ENCODE peak calls at places on chromosomes 16 and 17, in eight cellular contexts. One of them, this sample, is unnamed.

GRCh38 chr16:52521570-52521969 is 25.4 kb downstream of the TOX3 start:
- DNase-seq in AG04449: no peak
- DNase-seq in BE2C: no peak
- DNase-seq in uterus: no peak
- DNase-seq in endodermal cell: no peak
- DNase-seq in WTC11: no peak
- DNase-seq in Caco-2: no peak
- DNase-seq in HFFc6: no peak
- DNase-seq in this sample: no peak

GRCh38 chr16:14284930-14285541 is 213.9 kb downstream of the MRTFB start:
- DNase-seq in uterus: no peak
- DNase-seq in endodermal cell: no peak
- DNase-seq in AG04449: no peak
- DNase-seq in HFFc6: peak; percentile 61
- DNase-seq in Caco-2: peak; percentile 66
- DNase-seq in BE2C: peak; percentile 67
- DNase-seq in WTC11: peak; percentile 68
- DNase-seq in this sample: no peak

GRCh38 chr16:85564277-85565051 is 48.7 kb upstream of the GSE1 start:
- DNase-seq in WTC11: no peak
- DNase-seq in Caco-2: no peak
- DNase-seq in AG04449: no peak
- DNase-seq in uterus: no peak
- DNase-seq in BE2C: no peak
- DNase-seq in HFFc6: no peak
- DNase-seq in endodermal cell: no peak
- DNase-seq in this sample: no peak

GRCh38 chr16:84617068-84617630 is 729 bp downstream of the COTL1 start:
- DNase-seq in WTC11: peak; percentile 46
- DNase-seq in uterus: peak; percentile 40
- DNase-seq in endodermal cell: peak; percentile 80
- DNase-seq in HFFc6: no peak
- DNase-seq in Caco-2: no peak
- DNase-seq in AG04449: no peak
- DNase-seq in BE2C: no peak
- DNase-seq in this sample: no peak

GRCh38 chr16:84925092-84925772 is 86.1 kb downstream of the ZDHHC7 start:
- DNase-seq in endodermal cell: peak; percentile 90
- DNase-seq in AG04449: no peak
- DNase-seq in Caco-2: peak; percentile 76
- DNase-seq in HFFc6: no peak
- DNase-seq in BE2C: peak; percentile 66
- DNase-seq in WTC11: peak; percentile 94
- DNase-seq in uterus: peak; percentile 65
- DNase-seq in this sample: peak; percentile 80

GRCh38 chr16:3554351-3554928 is 22.8 kb downstream of the NLRC3 start:
- DNase-seq in WTC11: no peak
- DNase-seq in Caco-2: no peak
- DNase-seq in uterus: no peak
- DNase-seq in AG04449: no peak
- DNase-seq in BE2C: no peak
- DNase-seq in endodermal cell: no peak
- DNase-seq in HFFc6: no peak
- DNase-seq in this sample: no peak

GRCh38 chr17:81492202-81492601 is 20.4 kb downstream of the ACTG1 start:
- DNase-seq in AG04449: no peak
- DNase-seq in Caco-2: no peak
- DNase-seq in uterus: no peak
- DNase-seq in endodermal cell: no peak
- DNase-seq in WTC11: no peak
- DNase-seq in HFFc6: no peak
- DNase-seq in BE2C: no peak
- DNase-seq in this sample: no peak

GRCh38 chr16:68644715-68645493 is at the start of gene CDH3:
- DNase-seq in AG04449: no peak
- DNase-seq in HFFc6: no peak
- DNase-seq in BE2C: no peak
- DNase-seq in Caco-2: peak; percentile 93
- DNase-seq in WTC11: peak; percentile 94
- DNase-seq in endodermal cell: peak; percentile 97
- DNase-seq in uterus: peak; percentile 57
- DNase-seq in this sample: no peak

DNA sequence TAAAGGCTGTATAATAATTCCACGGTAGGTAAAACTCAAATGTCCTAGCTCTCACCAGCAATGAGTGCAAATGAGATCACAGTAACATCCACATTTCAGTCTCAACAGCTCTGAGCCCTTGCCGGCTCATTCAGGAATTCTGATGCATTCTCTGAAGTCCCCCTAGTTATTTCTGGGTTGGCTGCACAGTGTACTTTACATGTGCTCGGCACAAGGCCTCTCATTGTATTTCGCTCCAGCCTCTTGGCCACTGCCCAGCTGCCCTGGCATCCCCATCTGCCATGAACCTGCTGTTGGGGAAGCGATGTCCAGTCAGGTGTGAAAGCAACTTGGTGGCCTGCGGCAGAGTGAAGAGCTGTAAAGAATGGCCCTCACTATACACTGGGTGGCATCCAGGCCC is 14.3 kb downstream of the PRCD start:
- DNase-seq in WTC11: no peak
- DNase-seq in endodermal cell: no peak
- DNase-seq in AG04449: no peak
- DNase-seq in Caco-2: no peak
- DNase-seq in BE2C: no peak
- DNase-seq in uterus: no peak
- DNase-seq in HFFc6: no peak
- DNase-seq in this sample: no peak
- TF ChIP-seq CTCF in WTC11: no peak
- TF ChIP-seq CTCF in endodermal cell: no peak
- TF ChIP-seq CTCF in AG04449: no peak
- TF ChIP-seq CTCF in Caco-2: no peak
- TF ChIP-seq CTCF in BE2C: no peak
- TF ChIP-seq CTCF in uterus: no peak
- TF ChIP-seq CTCF in HFFc6: no peak
- TF ChIP-seq CTCF in this sample: no peak

GRCh38 chr17:12545877-12546513 is 119.7 kb upstream of the MYOCD start:
- DNase-seq in Caco-2: no peak
- DNase-seq in BE2C: peak; percentile 5
- DNase-seq in endodermal cell: peak; percentile 89
- DNase-seq in uterus: no peak
- DNase-seq in HFFc6: peak; percentile 68
- DNase-seq in AG04449: no peak
- DNase-seq in WTC11: peak; percentile 49
- DNase-seq in this sample: no peak

GRCh38 chr17:12547829-12548228 is 117.9 kb upstream of the MYOCD start:
- DNase-seq in AG04449: no peak
- DNase-seq in Caco-2: no peak
- DNase-seq in endodermal cell: no peak
- DNase-seq in uterus: no peak
- DNase-seq in HFFc6: no peak
- DNase-seq in BE2C: no peak
- DNase-seq in WTC11: no peak
- DNase-seq in this sample: no peak

GRCh38 chr17:12549499-12549901 is 116.2 kb upstream of the MYOCD start:
- DNase-seq in BE2C: no peak
- DNase-seq in Caco-2: no peak
- DNase-seq in AG04449: peak; percentile 72
- DNase-seq in WTC11: no peak
- DNase-seq in uterus: no peak
- DNase-seq in HFFc6: peak; percentile 71
- DNase-seq in endodermal cell: peak; percentile 63
- DNase-seq in this sample: no peak

GRCh38 chr17:12548558-12548957 is 117.1 kb upstream of the MYOCD start:
- DNase-seq in Caco-2: no peak
- DNase-seq in HFFc6: no peak
- DNase-seq in WTC11: no peak
- DNase-seq in uterus: no peak
- DNase-seq in BE2C: no peak
- DNase-seq in endodermal cell: no peak
- DNase-seq in AG04449: no peak
- DNase-seq in this sample: no peak

GRCh38 chr17:12546983-12547382 is 118.7 kb upstream of the MYOCD start:
- DNase-seq in Caco-2: no peak
- DNase-seq in endodermal cell: no peak
- DNase-seq in WTC11: no peak
- DNase-seq in AG04449: no peak
- DNase-seq in HFFc6: no peak
- DNase-seq in BE2C: no peak
- DNase-seq in uterus: no peak
- DNase-seq in this sample: no peak
- TF ChIP-seq CTCF in Caco-2: no peak
- TF ChIP-seq CTCF in endodermal cell: no peak
- TF ChIP-seq CTCF in WTC11: no peak
- TF ChIP-seq CTCF in AG04449: no peak
- TF ChIP-seq CTCF in HFFc6: peak; percentile 56
- TF ChIP-seq CTCF in BE2C: no peak
- TF ChIP-seq CTCF in uterus: no peak
- TF ChIP-seq CTCF in this sample: no peak

GRCh38 chr17:74343526-74344284 is 17.7 kb downstream of the KIF19 start:
- DNase-seq in uterus: no peak
- DNase-seq in AG04449: no peak
- DNase-seq in WTC11: no peak
- DNase-seq in endodermal cell: no peak
- DNase-seq in HFFc6: no peak
- DNase-seq in BE2C: no peak
- DNase-seq in Caco-2: no peak
- DNase-seq in this sample: no peak

GRCh38 chr17:74345433-74346241 is 16.0 kb downstream of the BTBD17 start:
- DNase-seq in Caco-2: no peak
- DNase-seq in WTC11: no peak
- DNase-seq in BE2C: no peak
- DNase-seq in AG04449: no peak
- DNase-seq in endodermal cell: no peak
- DNase-seq in uterus: no peak
- DNase-seq in HFFc6: no peak
- DNase-seq in this sample: no peak

GRCh38 chr17:74343121-74343520 is 17.1 kb downstream of the KIF19 start:
- DNase-seq in HFFc6: no peak
- DNase-seq in endodermal cell: no peak
- DNase-seq in WTC11: no peak
- DNase-seq in Caco-2: no peak
- DNase-seq in uterus: no peak
- DNase-seq in BE2C: no peak
- DNase-seq in AG04449: no peak
- DNase-seq in this sample: no peak

GRCh38 chr17:74347646-74348045 is 14.0 kb downstream of the BTBD17 start:
- DNase-seq in HFFc6: no peak
- DNase-seq in BE2C: no peak
- DNase-seq in Caco-2: no peak
- DNase-seq in WTC11: no peak
- DNase-seq in AG04449: no peak
- DNase-seq in uterus: no peak
- DNase-seq in endodermal cell: no peak
- DNase-seq in this sample: no peak

GRCh38 chr17:74344658-74345057 is 17.0 kb downstream of the BTBD17 start:
- DNase-seq in HFFc6: no peak
- DNase-seq in endodermal cell: no peak
- DNase-seq in uterus: no peak
- DNase-seq in AG04449: no peak
- DNase-seq in Caco-2: no peak
- DNase-seq in BE2C: no peak
- DNase-seq in WTC11: no peak
- DNase-seq in this sample: no peak
- TF ChIP-seq CTCF in HFFc6: no peak
- TF ChIP-seq CTCF in endodermal cell: no peak
- TF ChIP-seq CTCF in uterus: no peak
- TF ChIP-seq CTCF in AG04449: no peak
- TF ChIP-seq CTCF in Caco-2: no peak
- TF ChIP-seq CTCF in BE2C: no peak
- TF ChIP-seq CTCF in WTC11: no peak
- TF ChIP-seq CTCF in this sample: no peak

DNA sequence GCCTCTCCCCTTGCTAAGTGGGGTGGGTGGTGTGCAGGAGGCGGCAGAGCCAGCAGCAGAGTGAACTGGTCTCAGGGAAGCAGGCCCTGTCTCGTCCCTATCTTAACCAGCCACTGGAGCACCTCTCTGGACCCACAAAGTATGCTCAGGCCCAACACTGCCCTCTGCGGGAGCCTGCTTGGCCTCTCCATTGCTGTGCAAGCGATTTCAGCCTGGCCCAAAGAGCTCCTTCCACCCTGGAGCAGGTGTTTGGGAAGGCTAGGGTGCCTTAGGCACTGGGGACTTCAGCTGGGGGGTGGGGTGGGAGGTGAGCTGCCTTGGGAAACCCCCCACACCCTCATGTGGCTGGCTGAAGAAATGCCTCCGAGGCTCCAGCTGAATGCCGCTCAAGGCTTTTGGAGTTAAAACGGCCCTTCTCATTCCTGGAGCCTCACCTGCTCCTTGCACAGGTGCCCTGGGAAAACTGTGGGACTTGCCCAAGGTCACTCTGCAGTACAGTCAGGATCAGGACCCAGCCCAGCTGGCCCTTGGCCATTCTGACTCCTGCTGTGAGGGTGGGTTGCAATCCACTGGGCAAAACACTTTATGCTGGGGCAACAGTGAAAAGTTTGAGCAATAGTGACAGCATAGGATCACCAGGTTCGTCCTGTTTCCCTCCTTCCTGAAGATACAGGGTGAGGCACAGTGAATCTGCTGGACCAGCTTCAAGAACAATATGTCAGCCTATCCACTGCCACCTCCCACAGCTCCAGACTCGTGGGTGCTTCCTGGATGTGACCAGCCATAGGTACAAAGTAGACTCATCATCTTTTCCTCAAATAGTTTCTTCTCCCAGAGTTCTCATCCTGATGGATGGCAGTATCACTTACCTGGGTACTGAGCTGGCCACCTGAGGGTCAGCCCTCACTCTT is 5.9 kb upstream of the UBE2O start:
- DNase-seq in Caco-2: peak; percentile 79
- DNase-seq in BE2C: peak; percentile 85
- DNase-seq in WTC11: peak; percentile 87
- DNase-seq in uterus: no peak
- DNase-seq in AG04449: no peak
- DNase-seq in endodermal cell: peak; percentile 96
- DNase-seq in HFFc6: peak; percentile 54
- DNase-seq in this sample: no peak
- TF ChIP-seq CTCF in Caco-2: peak; percentile 79
- TF ChIP-seq CTCF in BE2C: peak; percentile 84
- TF ChIP-seq CTCF in WTC11: no peak
- TF ChIP-seq CTCF in uterus: no peak
- TF ChIP-seq CTCF in AG04449: peak; percentile 87
- TF ChIP-seq CTCF in endodermal cell: peak; percentile 75
- TF ChIP-seq CTCF in HFFc6: peak; percentile 74
- TF ChIP-seq CTCF in this sample: no peak